ENCODE peak calls at places on chromosome 5, in four cellular contexts. R is A673, M is epithelial cell of esophagus, V is breast epithelium. D is an unnamed sample.

GRCh38 chr5:95619518-95620029 is 313 bp upstream of the GPR150 start:
- DNase-seq in R (no peak), M (no peak), V (no peak), D (no peak)

GRCh38 chr5:140010798-140011197 is 32.3 kb downstream of the NRG2 start:
- DNase-seq in R (no peak), M (no peak), V (no peak), D (no peak)

GRCh38 chr5:136811551-136811950 is 446.2 kb upstream of the TRPC7 start:
- DNase-seq in R (peak), M (peak), V (no peak), D (peak)

GRCh38 chr5:79547429-79547822 is 33.5 kb upstream of the HOMER1 start:
- DNase-seq in R (no peak), M (peak), V (no peak), D (no peak)

GRCh38 chr5:36172593-36172992 is 20.7 kb downstream of the SKP2 start:
- DNase-seq in R (no peak), M (no peak), V (no peak), D (no peak)

GRCh38 chr5:103098993-103099392 is 20.9 kb downstream of the GIN1 start:
- DNase-seq in R (peak), M (peak), V (no peak), D (no peak)

GRCh38 chr5:13919087-13919486 is 25.4 kb downstream of the DNAH5 start:
- DNase-seq in R (no peak), M (no peak), V (no peak), D (no peak)

GRCh38 chr5:43150748-43151147 is 30.0 kb downstream of the ZNF131 start:
- DNase-seq in R (no peak), M (no peak), V (no peak), D (no peak)

GRCh38 chr5:5240234-5240633 is 100.1 kb downstream of the ADAMTS16 start:
- DNase-seq in R (no peak), M (no peak), V (no peak), D (no peak)

GRCh38 chr5:1104327-1105006 is 7.4 kb downstream of the SLC12A7 start:
- DNase-seq in R (no peak), M (no peak), V (no peak), D (no peak)

GRCh38 chr5:39074009-39074886 is at the start of gene RICTOR:
- DNase-seq in R (peak), M (peak), V (peak), D (peak)

GRCh38 chr5:19388391-19388790 is 599.6 kb downstream of the CDH18 start:
- DNase-seq in R (no peak), M (no peak), V (no peak), D (no peak)

GRCh38 chr5:173310861-173311515 is 17.2 kb downstream of the STC2 start:
- DNase-seq in R (no peak), M (no peak), V (no peak), D (no peak)

GRCh38 chr5:473344-474192 is 30.6 kb downstream of the EXOC3 start:
- DNase-seq in R (peak), M (peak), V (peak), D (peak)

GRCh38 chr5:33032161-33033085 is 321.3 kb downstream of the NPR3 start:
- DNase-seq in R (no peak), M (no peak), V (no peak), D (no peak)

GRCh38 chr5:88671808-88672499 is 211.0 kb downstream of the MEF2C start:
- DNase-seq in R (peak), M (no peak), V (no peak), D (no peak)

GRCh38 chr5:111277061-111277460 is 52.9 kb downstream of the CAMK4 start:
- DNase-seq in R (no peak), M (no peak), V (no peak), D (no peak)

GRCh38 chr5:91219803-91220371 is 163.2 kb downstream of the ARRDC3 start:
- DNase-seq in R (peak), M (peak), V (no peak), D (no peak)

GRCh38 chr5:35134278-35135030 is 86.7 kb upstream of the AGXT2 start:
- DNase-seq in R (no peak), M (no peak), V (no peak), D (no peak)

GRCh38 chr5:57417981-57418380 is 64.6 kb downstream of the ACTBL2 start:
- DNase-seq in R (no peak), M (no peak), V (no peak), D (no peak)

GRCh38 chr5:150235548-150235895 is 45.7 kb downstream of the SLC6A7 start:
- DNase-seq in R (no peak), M (no peak), V (no peak), D (no peak)

GRCh38 chr5:170467000-170467707 is 36.7 kb upstream of the KCNIP1 start:
- DNase-seq in R (peak), M (peak), V (no peak), D (peak)

GRCh38 chr5:126056362-126056761 is 366.8 kb upstream of the GRAMD2B start:
- DNase-seq in R (no peak), M (no peak), V (no peak), D (no peak)

GRCh38 chr5:54194326-54194725 is 116.0 kb downstream of the ARL15 start:
- DNase-seq in R (no peak), M (no peak), V (no peak), D (no peak)

GRCh38 chr5:122358382-122358990 is 46.4 kb downstream of the SNCAIP start:
- DNase-seq in R (no peak), M (peak), V (no peak), D (peak)

GRCh38 chr5:68875351-68875750 is 218.5 kb upstream of the SLC30A5 start:
- DNase-seq in R (no peak), M (no peak), V (no peak), D (no peak)

DNA sequence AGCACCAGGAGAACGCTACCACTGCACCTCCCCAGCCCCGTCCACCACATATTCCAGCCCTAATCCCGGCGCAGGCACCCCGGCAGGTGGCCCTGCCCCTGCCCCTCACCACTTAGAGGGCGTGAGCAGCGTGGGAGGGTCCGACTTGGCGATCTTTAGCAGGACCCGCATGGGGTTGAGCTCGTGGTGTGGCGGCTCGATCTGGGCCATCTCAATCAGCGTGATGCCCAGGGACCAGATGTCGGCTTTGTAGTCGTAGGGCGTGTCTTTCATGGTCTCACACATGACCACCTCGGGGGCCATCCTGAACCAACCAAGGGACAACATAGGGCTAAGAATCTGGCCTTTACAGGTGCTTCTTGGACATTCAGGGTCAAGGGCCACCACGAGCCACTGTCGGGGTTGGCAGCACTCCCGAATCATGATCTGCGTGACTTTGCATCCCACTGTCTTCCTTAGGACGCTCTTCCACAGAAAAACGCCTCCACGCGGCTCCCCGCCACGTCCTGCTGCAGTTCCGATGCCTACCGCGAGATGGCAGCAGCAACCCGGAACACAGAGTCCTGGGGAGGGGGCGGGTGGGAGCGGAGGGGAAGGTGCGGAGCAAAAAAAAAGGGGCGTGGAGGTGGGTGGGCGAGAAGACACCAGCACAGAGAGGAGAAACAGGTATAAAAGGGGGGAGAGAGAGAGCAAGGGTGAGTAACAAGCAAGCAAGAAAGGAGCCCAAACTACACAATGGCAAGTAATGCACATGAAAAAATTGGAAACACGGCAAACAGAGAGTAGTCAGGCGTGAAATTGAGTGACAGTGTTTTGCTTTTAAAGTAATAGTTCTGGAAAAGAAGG is 81.3 kb downstream of the STK10 start:
- DNase-seq in R (peak), M (no peak), V (peak), D (peak)
- H3K4me3 ChIP-seq in R (peak), M (no peak), V (no peak), D (peak)

DNA sequence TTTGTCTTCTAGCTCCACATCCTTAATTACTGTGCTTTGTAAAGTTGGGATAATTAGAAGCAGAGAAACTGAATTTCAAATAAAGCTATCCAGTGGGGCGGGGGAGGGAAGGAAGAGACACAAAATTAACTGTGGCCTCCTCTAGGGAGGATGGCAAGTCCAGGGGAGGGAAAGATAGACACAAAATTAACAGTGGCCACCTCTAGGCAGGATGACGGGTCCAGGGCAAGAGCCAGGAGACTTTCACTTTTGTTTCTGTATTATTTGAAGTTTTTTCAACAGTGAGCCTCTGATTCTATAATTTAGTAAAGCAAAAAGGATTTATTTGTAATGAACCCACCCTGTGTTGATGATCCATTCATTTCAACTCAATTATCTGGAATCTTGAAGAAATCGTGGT is 335.9 kb downstream of the MSX2 start:
- DNase-seq in R (no peak), M (no peak), V (no peak), D (no peak)
- H3K4me3 ChIP-seq in R (no peak), M (no peak), V (no peak), D (no peak)

GRCh38 chr5:75342836-75343235 is 5.8 kb downstream of the HMGCR start:
- DNase-seq in R (no peak), M (peak), V (no peak), D (no peak)

GRCh38 chr5:75337366-75338021 is 474 bp downstream of the HMGCR start:
- DNase-seq in R (peak), M (peak), V (peak), D (peak)

GRCh38 chr5:75338408-75338807 is 1.4 kb downstream of the HMGCR start:
- DNase-seq in R (no peak), M (no peak), V (no peak), D (peak)

GRCh38 chr5:75340714-75341478 is 3.9 kb downstream of the HMGCR start:
- DNase-seq in R (no peak), M (peak), V (no peak), D (peak)

DNA sequence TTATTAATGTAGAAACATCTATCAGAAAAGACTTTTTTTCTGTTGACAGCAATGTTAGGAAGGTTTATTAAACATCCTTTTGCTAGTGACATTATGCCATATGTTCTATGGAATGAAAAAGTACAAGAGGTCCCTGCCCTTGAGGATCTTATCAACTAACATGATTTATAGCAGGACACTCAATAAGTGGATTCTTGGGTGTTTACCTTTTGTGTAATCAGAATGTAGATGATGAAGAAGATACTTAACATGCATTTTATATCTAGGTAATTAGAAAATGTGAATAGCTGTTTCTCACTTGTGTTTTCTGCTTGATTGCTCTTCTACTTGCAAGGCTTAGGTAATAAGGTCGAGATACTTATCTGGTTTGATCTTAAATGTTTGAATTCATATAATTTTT is 4.9 kb downstream of the HMGCR start:
- DNase-seq in R (no peak), M (no peak), V (no peak), D (peak)
- H3K4me3 ChIP-seq in R (no peak), M (no peak), V (no peak), D (no peak)

GRCh38 chr5:131532016-131532640 is 102.9 kb downstream of the RAPGEF6 start:
- DNase-seq in R (no peak), M (no peak), V (no peak), D (no peak)
- H3K4me3 ChIP-seq in R (no peak), M (no peak), V (no peak), D (peak)

GRCh38 chr5:60487885-60488425 is 212.0 kb downstream of the DEPDC1B start:
- DNase-seq in R (no peak), M (peak), V (no peak), D (no peak)

GRCh38 chr5:60489377-60489776 is 210.6 kb downstream of the DEPDC1B start:
- DNase-seq in R (no peak), M (peak), V (no peak), D (no peak)

GRCh38 chr5:60489856-60490255 is 210.1 kb downstream of the DEPDC1B start:
- DNase-seq in R (no peak), M (no peak), V (no peak), D (no peak)

GRCh38 chr5:60488466-60489130 is 211.4 kb downstream of the DEPDC1B start:
- DNase-seq in R (no peak), M (peak), V (no peak), D (no peak)

GRCh38 chr5:60487466-60487865 is 212.5 kb downstream of the DEPDC1B start:
- DNase-seq in R (no peak), M (no peak), V (no peak), D (peak)
- H3K4me3 ChIP-seq in R (no peak), M (peak), V (no peak), D (no peak)